ENCODE peak calls at places on chromosomes 11 and 22, in eight cellular contexts. J is astrocyte, K is fibroblast of lung, V is keratinocyte, Y is PC-3, R is mammary epithelial cell, B is GM12878, D is neural progenitor cell. O is an unnamed sample. For H3K4me1, the result is how much of the 10 kb centered on the place peaks cover.

GRCh38 chr22:49599691-49600451 is 227.8 kb downstream of the BRD1 start:
- DNase-seq in V (no peak), R (no peak), J (no peak), K (no peak), Y (no peak), B (no peak), D (no peak), O (no peak)

GRCh38 chr11:1327064-1327460 is 17.6 kb upstream of the TOLLIP start:
- DNase-seq in B (no peak), V (no peak), K (no peak), R (no peak), J (no peak), Y (no peak), D (no peak), O (no peak)

GRCh38 chr11:1390603-1391164 is 950 bp downstream of the BRSK2 start:
- DNase-seq in B (no peak), D (peak), J (no peak), Y (no peak), V (no peak), R (no peak), K (peak), O (peak)

GRCh38 chr11:72136677-72137255 is 1.2 kb downstream of the FOLR3 start:
- DNase-seq in Y (no peak), K (no peak), V (no peak), J (no peak), B (no peak), R (no peak), D (no peak), O (no peak)

GRCh38 chr11:128505449-128506058 is 81.8 kb downstream of the ETS1 start:
- DNase-seq in D (no peak), K (no peak), B (no peak), V (no peak), J (no peak), R (no peak), Y (no peak), O (no peak)

GRCh38 chr22:49673048-49673447 is 154.6 kb downstream of the BRD1 start:
- DNase-seq in J (no peak), V (no peak), Y (no peak), B (no peak), K (no peak), R (no peak), D (no peak), O (no peak)

GRCh38 chr11:62444835-62445234 is 26.0 kb downstream of the SCGB1A1 start:
- DNase-seq in V (no peak), Y (no peak), R (no peak), K (no peak), J (no peak), B (no peak), D (no peak), O (no peak)

GRCh38 chr11:9099617-9100016 is 8.2 kb upstream of the SCUBE2 start:
- DNase-seq in K (no peak), Y (no peak), J (no peak), D (no peak), R (no peak), B (no peak), V (no peak), O (no peak)

GRCh38 chr22:24744638-24745037 is 29.9 kb downstream of the PIWIL3 start:
- DNase-seq in Y (no peak), J (no peak), B (no peak), R (no peak), V (no peak), K (no peak), D (no peak), O (peak)

GRCh38 chr22:37931893-37932389 is 21.5 kb downstream of the C22orf23 start:
- DNase-seq in V (no peak), K (no peak), D (no peak), R (no peak), Y (no peak), J (no peak), B (no peak), O (no peak)

GRCh38 chr11:9506489-9507343 is 45.9 kb downstream of the ZNF143 start:
- DNase-seq in K (peak), J (peak), D (peak), B (peak), Y (peak), R (peak), V (peak), O (peak)

GRCh38 chr22:37995460-37995859 is 11.1 kb upstream of the SOX10 start:
- DNase-seq in R (no peak), V (no peak), D (no peak), Y (no peak), K (no peak), B (no peak), J (no peak), O (no peak)

GRCh38 chr22:36026741-36027140 is 1.9 kb downstream of the RBFOX2 start:
- DNase-seq in V (no peak), D (no peak), Y (peak), K (peak), B (no peak), R (peak), J (peak), O (peak)

GRCh38 chr11:64068705-64069400 is 33.1 kb downstream of the FLRT1 start:
- DNase-seq in V (no peak), K (no peak), Y (no peak), J (no peak), B (no peak), D (no peak), R (no peak), O (no peak)
- H3K4me1 ChIP-seq in V (under half), K (under half), Y (under half), J (under half), B (under half), D (half or more), R (under half), O (under half)

DNA sequence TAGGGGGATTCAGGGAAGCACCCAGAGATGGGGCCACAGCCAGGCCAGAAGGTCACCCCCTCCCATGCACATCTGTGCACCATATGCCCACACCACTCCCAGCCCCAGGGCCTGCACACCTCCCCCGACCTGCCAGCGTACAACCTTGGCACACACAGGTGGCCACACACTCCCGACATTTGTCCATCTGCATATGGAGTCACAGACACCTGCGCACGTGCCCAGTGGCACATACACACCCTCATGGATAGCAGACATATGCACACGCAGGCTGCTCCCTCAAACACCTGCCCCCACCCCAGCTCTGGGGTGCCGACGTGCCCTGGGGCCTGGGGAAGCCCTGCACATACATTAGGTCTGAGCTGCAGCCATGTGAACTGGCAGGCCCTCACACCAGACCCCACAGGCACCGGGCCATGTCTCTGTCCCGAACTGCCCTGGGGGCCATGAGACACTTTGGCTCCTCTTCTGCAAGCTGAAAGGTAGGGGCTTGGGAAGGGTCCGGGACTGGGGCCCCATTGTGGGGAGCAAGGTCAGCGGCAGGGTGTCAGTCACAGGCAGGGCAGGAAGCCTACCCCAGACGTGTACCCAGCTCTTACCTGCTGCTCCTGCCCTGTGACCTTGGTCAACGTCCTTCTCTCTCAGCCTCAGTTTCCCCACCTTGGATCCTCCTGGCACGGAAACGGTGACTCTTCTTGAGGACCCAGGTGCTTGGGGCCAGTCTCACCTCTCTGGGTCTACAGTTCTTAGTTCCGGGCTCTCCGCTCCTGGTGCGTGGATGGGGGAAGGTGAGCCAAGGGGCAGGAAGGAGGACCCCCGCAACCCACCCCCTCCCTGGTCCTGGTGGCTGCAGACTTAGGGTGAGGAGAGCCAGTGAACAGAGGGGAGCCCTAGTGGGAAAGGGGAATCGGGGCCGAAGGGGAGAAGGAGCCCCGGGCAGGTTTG is 582 bp upstream of the CABP7 start:
- DNase-seq in Y (no peak), D (no peak), J (no peak), K (no peak), R (no peak), V (no peak), B (no peak), O (no peak)
- TF ChIP-seq EZH2 in Y (no peak), D (peak), J (peak), K (peak), R (peak), V (peak), B (no peak), O (peak)

GRCh38 chr11:118209037-118209436 is 15.8 kb downstream of the JAML start:
- DNase-seq in V (no peak), B (no peak), J (no peak), K (no peak), Y (no peak), R (no peak), D (no peak), O (no peak)
- H3K4me1 ChIP-seq in V (under half), B (under half), J (under half), K (under half), Y (under half), R (under half), D (under half), O (under half)

DNA sequence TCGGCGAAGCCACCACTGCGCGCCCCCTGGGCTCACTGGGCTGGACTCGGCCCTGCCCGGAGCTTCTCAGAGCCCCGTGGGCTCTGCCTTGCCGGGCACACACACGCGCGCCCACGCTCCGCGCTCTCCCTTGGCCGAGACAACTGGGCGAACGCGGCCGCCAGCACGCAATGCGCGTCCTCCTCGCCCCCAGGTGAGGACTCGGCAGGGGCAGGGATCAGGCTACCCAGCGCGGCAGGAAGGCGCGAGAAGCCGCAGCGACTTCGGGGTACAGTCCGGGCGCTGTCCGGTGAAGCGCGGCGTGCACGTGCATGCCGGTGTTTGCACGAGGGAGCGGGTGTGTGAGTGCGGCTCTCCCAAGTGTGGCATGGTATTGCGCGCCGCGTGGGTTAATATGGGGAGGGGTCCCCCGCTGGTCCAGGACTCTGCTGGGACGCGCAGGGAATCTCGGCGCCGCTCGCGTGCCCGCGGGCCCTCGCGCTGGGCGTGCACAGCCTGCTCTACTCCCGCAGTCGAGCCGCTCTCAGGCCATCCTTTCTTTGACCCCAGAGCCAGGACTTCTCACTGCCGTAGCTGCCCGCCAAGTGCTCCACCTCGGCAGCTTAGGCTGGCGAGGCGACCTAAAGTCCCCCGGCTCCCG is 5.5 kb downstream of the WNT7B start:
- DNase-seq in D (peak), R (no peak), J (peak), B (no peak), Y (no peak), K (peak), V (no peak), O (peak)
- TF ChIP-seq EZH2 in D (peak), R (peak), J (no peak), B (no peak), Y (no peak), K (peak), V (no peak), O (peak)

O was measured in GM23248.